ENCODE peak calls at places on chromosomes 13 and 19, in nine cellular contexts. One of them, this sample, is unnamed. For H3K27me3, the result is how much of the 10 kb centered on the place peaks cover.

GRCh38 chr13:113399755-113400149 is 35.8 kb upstream of the GRTP1 start:
- DNase-seq in heart left ventricle: peak
- DNase-seq in upper lobe of right lung: peak
- DNase-seq in esophagus muscularis mucosa: no peak
- DNase-seq in transverse colon: no peak
- DNase-seq in GM06990: no peak
- DNase-seq in ovary: no peak
- DNase-seq in IMR-90: no peak
- DNase-seq in colonic mucosa: no peak
- DNase-seq in this sample: no peak

GRCh38 chr19:11361037-11361770 is 6.0 kb downstream of the PLPPR2 start:
- DNase-seq in transverse colon: peak
- DNase-seq in esophagus muscularis mucosa: no peak
- DNase-seq in ovary: no peak
- DNase-seq in heart left ventricle: peak
- DNase-seq in IMR-90: no peak
- DNase-seq in upper lobe of right lung: peak
- DNase-seq in GM06990: no peak
- DNase-seq in colonic mucosa: peak
- DNase-seq in this sample: peak

GRCh38 chr19:30519607-30520205 is 147.5 kb downstream of the ZNF536 start:
- DNase-seq in heart left ventricle: no peak
- DNase-seq in colonic mucosa: no peak
- DNase-seq in GM06990: no peak
- DNase-seq in ovary: no peak
- DNase-seq in IMR-90: no peak
- DNase-seq in esophagus muscularis mucosa: no peak
- DNase-seq in transverse colon: no peak
- DNase-seq in upper lobe of right lung: no peak
- DNase-seq in this sample: no peak

GRCh38 chr19:55809381-55810058 is 22.3 kb downstream of the NLRP11 start:
- DNase-seq in colonic mucosa: peak
- DNase-seq in GM06990: peak
- DNase-seq in heart left ventricle: no peak
- DNase-seq in ovary: peak
- DNase-seq in upper lobe of right lung: peak
- DNase-seq in transverse colon: peak
- DNase-seq in IMR-90: peak
- DNase-seq in esophagus muscularis mucosa: no peak
- DNase-seq in this sample: peak

GRCh38 chr19:48397263-48397635 is 3.8 kb downstream of the GRIN2D start:
- DNase-seq in IMR-90: no peak
- DNase-seq in esophagus muscularis mucosa: no peak
- DNase-seq in upper lobe of right lung: no peak
- DNase-seq in heart left ventricle: no peak
- DNase-seq in GM06990: no peak
- DNase-seq in colonic mucosa: no peak
- DNase-seq in transverse colon: no peak
- DNase-seq in ovary: no peak
- DNase-seq in this sample: no peak

GRCh38 chr13:51000576-51001260 is 91.1 kb downstream of the RNASEH2B start:
- DNase-seq in esophagus muscularis mucosa: peak
- DNase-seq in heart left ventricle: no peak
- DNase-seq in GM06990: no peak
- DNase-seq in transverse colon: peak
- DNase-seq in upper lobe of right lung: no peak
- DNase-seq in colonic mucosa: no peak
- DNase-seq in ovary: peak
- DNase-seq in IMR-90: peak
- DNase-seq in this sample: peak

GRCh38 chr19:17610384-17610783 is 54.9 kb downstream of the COLGALT1 start:
- DNase-seq in ovary: no peak
- DNase-seq in GM06990: no peak
- DNase-seq in esophagus muscularis mucosa: no peak
- DNase-seq in transverse colon: no peak
- DNase-seq in upper lobe of right lung: no peak
- DNase-seq in heart left ventricle: no peak
- DNase-seq in IMR-90: peak
- DNase-seq in colonic mucosa: no peak
- DNase-seq in this sample: no peak

GRCh38 chr13:47004022-47004421 is 107.2 kb upstream of the HTR2A start:
- DNase-seq in GM06990: no peak
- DNase-seq in upper lobe of right lung: no peak
- DNase-seq in transverse colon: no peak
- DNase-seq in ovary: no peak
- DNase-seq in esophagus muscularis mucosa: no peak
- DNase-seq in IMR-90: peak
- DNase-seq in heart left ventricle: no peak
- DNase-seq in colonic mucosa: no peak
- DNase-seq in this sample: peak

GRCh38 chr13:79225487-79226232 is 180.4 kb downstream of the RBM26 start:
- DNase-seq in ovary: no peak
- DNase-seq in transverse colon: no peak
- DNase-seq in colonic mucosa: no peak
- DNase-seq in esophagus muscularis mucosa: no peak
- DNase-seq in IMR-90: no peak
- DNase-seq in upper lobe of right lung: no peak
- DNase-seq in heart left ventricle: no peak
- DNase-seq in GM06990: no peak
- DNase-seq in this sample: no peak

GRCh38 chr19:7869453-7869909 is 4.7 kb downstream of the PRR36 start:
- DNase-seq in GM06990: peak
- DNase-seq in upper lobe of right lung: peak
- DNase-seq in IMR-90: peak
- DNase-seq in ovary: peak
- DNase-seq in esophagus muscularis mucosa: no peak
- DNase-seq in colonic mucosa: peak
- DNase-seq in transverse colon: peak
- DNase-seq in heart left ventricle: peak
- DNase-seq in this sample: peak

GRCh38 chr13:112194167-112194530 is 127.2 kb downstream of the SOX1 start:
- DNase-seq in GM06990: no peak
- DNase-seq in esophagus muscularis mucosa: no peak
- DNase-seq in colonic mucosa: no peak
- DNase-seq in heart left ventricle: no peak
- DNase-seq in upper lobe of right lung: no peak
- DNase-seq in transverse colon: no peak
- DNase-seq in ovary: no peak
- DNase-seq in IMR-90: no peak
- DNase-seq in this sample: no peak

GRCh38 chr19:4720037-4720700 is 3.5 kb downstream of the DPP9 start:
- DNase-seq in esophagus muscularis mucosa: no peak
- DNase-seq in IMR-90: no peak
- DNase-seq in ovary: no peak
- DNase-seq in colonic mucosa: no peak
- DNase-seq in transverse colon: no peak
- DNase-seq in heart left ventricle: no peak
- DNase-seq in upper lobe of right lung: no peak
- DNase-seq in GM06990: no peak
- DNase-seq in this sample: no peak

GRCh38 chr19:16016226-16017137 is 59.8 kb upstream of the TPM4 start:
- DNase-seq in colonic mucosa: no peak
- DNase-seq in GM06990: no peak
- DNase-seq in transverse colon: no peak
- DNase-seq in upper lobe of right lung: peak
- DNase-seq in heart left ventricle: no peak
- DNase-seq in ovary: no peak
- DNase-seq in IMR-90: no peak
- DNase-seq in esophagus muscularis mucosa: no peak
- DNase-seq in this sample: no peak

GRCh38 chr19:47486900-47487299 is 2.9 kb upstream of the KPTN start:
- DNase-seq in transverse colon: no peak
- DNase-seq in colonic mucosa: no peak
- DNase-seq in IMR-90: no peak
- DNase-seq in heart left ventricle: peak
- DNase-seq in ovary: no peak
- DNase-seq in GM06990: no peak
- DNase-seq in esophagus muscularis mucosa: no peak
- DNase-seq in upper lobe of right lung: no peak
- DNase-seq in this sample: no peak

GRCh38 chr13:109644069-109644750 is 142.2 kb downstream of the IRS2 start:
- DNase-seq in IMR-90: no peak
- DNase-seq in upper lobe of right lung: no peak
- DNase-seq in GM06990: no peak
- DNase-seq in transverse colon: no peak
- DNase-seq in colonic mucosa: no peak
- DNase-seq in heart left ventricle: no peak
- DNase-seq in esophagus muscularis mucosa: peak
- DNase-seq in ovary: no peak
- DNase-seq in this sample: no peak

GRCh38 chr13:100100115-100100879 is 11.4 kb downstream of the PCCA start:
- DNase-seq in transverse colon: no peak
- DNase-seq in GM06990: no peak
- DNase-seq in colonic mucosa: peak
- DNase-seq in ovary: peak
- DNase-seq in upper lobe of right lung: no peak
- DNase-seq in heart left ventricle: no peak
- DNase-seq in IMR-90: peak
- DNase-seq in esophagus muscularis mucosa: no peak
- DNase-seq in this sample: peak

GRCh38 chr19:18785179-18786124 is 5.7 kb downstream of the COMP start:
- DNase-seq in GM06990: peak
- DNase-seq in upper lobe of right lung: peak
- DNase-seq in IMR-90: peak
- DNase-seq in esophagus muscularis mucosa: no peak
- DNase-seq in colonic mucosa: peak
- DNase-seq in ovary: peak
- DNase-seq in heart left ventricle: peak
- DNase-seq in transverse colon: peak
- DNase-seq in this sample: peak

GRCh38 chr13:107680115-107680514 is 535.2 kb downstream of the LIG4 start:
- DNase-seq in upper lobe of right lung: no peak
- DNase-seq in colonic mucosa: no peak
- DNase-seq in esophagus muscularis mucosa: no peak
- DNase-seq in GM06990: no peak
- DNase-seq in ovary: no peak
- DNase-seq in transverse colon: no peak
- DNase-seq in heart left ventricle: no peak
- DNase-seq in IMR-90: peak
- DNase-seq in this sample: no peak

GRCh38 chr19:52200044-52200443 is 10.2 kb downstream of the PPP2R1A start:
- DNase-seq in upper lobe of right lung: no peak
- DNase-seq in colonic mucosa: no peak
- DNase-seq in heart left ventricle: no peak
- DNase-seq in transverse colon: no peak
- DNase-seq in GM06990: no peak
- DNase-seq in IMR-90: peak
- DNase-seq in ovary: peak
- DNase-seq in esophagus muscularis mucosa: no peak
- DNase-seq in this sample: no peak

GRCh38 chr13:110233181-110233641 is 73.7 kb downstream of the COL4A1 start:
- DNase-seq in IMR-90: peak
- DNase-seq in esophagus muscularis mucosa: peak
- DNase-seq in GM06990: no peak
- DNase-seq in ovary: peak
- DNase-seq in colonic mucosa: no peak
- DNase-seq in upper lobe of right lung: no peak
- DNase-seq in transverse colon: no peak
- DNase-seq in heart left ventricle: no peak
- DNase-seq in this sample: no peak

GRCh38 chr19:1269478-1270167 is 491 bp downstream of the CIRBP start:
- DNase-seq in esophagus muscularis mucosa: no peak
- DNase-seq in GM06990: peak
- DNase-seq in IMR-90: peak
- DNase-seq in transverse colon: peak
- DNase-seq in colonic mucosa: peak
- DNase-seq in heart left ventricle: peak
- DNase-seq in upper lobe of right lung: peak
- DNase-seq in ovary: peak
- DNase-seq in this sample: peak
- TF ChIP-seq CTCF in esophagus muscularis mucosa: no peak
- TF ChIP-seq CTCF in GM06990: no peak
- TF ChIP-seq CTCF in IMR-90: no peak
- TF ChIP-seq CTCF in transverse colon: no peak
- TF ChIP-seq CTCF in colonic mucosa: no peak
- TF ChIP-seq CTCF in heart left ventricle: peak
- TF ChIP-seq CTCF in upper lobe of right lung: no peak
- TF ChIP-seq CTCF in ovary: peak
- TF ChIP-seq CTCF in this sample: no peak

DNA sequence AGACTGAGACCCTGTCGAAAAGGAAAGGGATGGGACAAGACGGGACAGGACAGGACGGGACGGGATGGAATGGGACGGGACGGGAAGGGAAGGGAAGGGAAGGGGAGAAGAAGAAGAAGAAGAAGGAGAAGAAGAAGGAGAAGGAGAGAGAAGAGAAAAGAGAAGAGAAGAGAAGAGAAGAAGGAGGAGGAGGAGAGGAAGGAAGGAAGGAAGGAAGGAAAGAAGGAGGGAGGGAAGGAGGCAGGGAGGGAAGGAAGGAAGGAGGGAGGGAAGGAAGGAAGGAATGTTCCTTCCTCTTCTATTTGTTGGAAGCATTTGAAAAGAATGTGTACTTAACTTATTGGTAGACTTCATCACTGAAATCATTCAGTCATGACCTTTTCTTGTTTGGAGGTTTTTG is 9.6 kb upstream of the SHFL start:
- DNase-seq in upper lobe of right lung: no peak
- DNase-seq in colonic mucosa: no peak
- DNase-seq in GM06990: no peak
- DNase-seq in transverse colon: no peak
- DNase-seq in ovary: no peak
- DNase-seq in IMR-90: no peak
- DNase-seq in heart left ventricle: no peak
- DNase-seq in esophagus muscularis mucosa: no peak
- DNase-seq in this sample: no peak
- H3K27me3 ChIP-seq in upper lobe of right lung: under half
- H3K27me3 ChIP-seq in colonic mucosa: under half
- H3K27me3 ChIP-seq in GM06990: under half
- H3K27me3 ChIP-seq in transverse colon: under half
- H3K27me3 ChIP-seq in ovary: under half
- H3K27me3 ChIP-seq in IMR-90: under half
- H3K27me3 ChIP-seq in heart left ventricle: under half
- H3K27me3 ChIP-seq in esophagus muscularis mucosa: under half
- H3K27me3 ChIP-seq in this sample: under half

GRCh38 chr13:48596128-48596429 is 57.6 kb upstream of the CYSLTR2 start:
- DNase-seq in colonic mucosa: no peak
- DNase-seq in transverse colon: no peak
- DNase-seq in GM06990: no peak
- DNase-seq in IMR-90: no peak
- DNase-seq in upper lobe of right lung: no peak
- DNase-seq in heart left ventricle: no peak
- DNase-seq in esophagus muscularis mucosa: peak
- DNase-seq in ovary: no peak
- DNase-seq in this sample: no peak
- H3K4me3 ChIP-seq in colonic mucosa: no peak
- H3K4me3 ChIP-seq in transverse colon: no peak
- H3K4me3 ChIP-seq in GM06990: no peak
- H3K4me3 ChIP-seq in IMR-90: no peak
- H3K4me3 ChIP-seq in upper lobe of right lung: no peak
- H3K4me3 ChIP-seq in heart left ventricle: no peak
- H3K4me3 ChIP-seq in esophagus muscularis mucosa: no peak
- H3K4me3 ChIP-seq in ovary: no peak
- H3K4me3 ChIP-seq in this sample: no peak

GRCh38 chr19:36488816-36489138 is 584 bp downstream of the ZNF566 start:
- DNase-seq in transverse colon: no peak
- DNase-seq in GM06990: no peak
- DNase-seq in ovary: no peak
- DNase-seq in IMR-90: no peak
- DNase-seq in esophagus muscularis mucosa: no peak
- DNase-seq in upper lobe of right lung: no peak
- DNase-seq in colonic mucosa: no peak
- DNase-seq in heart left ventricle: no peak
- DNase-seq in this sample: no peak
- TF ChIP-seq CTCF in transverse colon: no peak
- TF ChIP-seq CTCF in GM06990: peak
- TF ChIP-seq CTCF in ovary: no peak
- TF ChIP-seq CTCF in IMR-90: no peak
- TF ChIP-seq CTCF in esophagus muscularis mucosa: no peak
- TF ChIP-seq CTCF in upper lobe of right lung: no peak
- TF ChIP-seq CTCF in colonic mucosa: no peak
- TF ChIP-seq CTCF in heart left ventricle: no peak
- TF ChIP-seq CTCF in this sample: no peak

This sample was measured in adrenal gland.